ENCODE peak calls at places on chromosome 12, in four cellular contexts. H is progenitor cell of endocrine pancreas, K is right lobe of liver, O is AG09319. E is an unnamed sample.

GRCh38 chr12:102527256-102527720 is 46.9 kb upstream of the IGF1 start:
- DNase-seq in O (no peak), H (no peak), K (no peak), E (no peak)

GRCh38 chr12:43599066-43599465 is 47.1 kb upstream of the ADAMTS20 start:
- DNase-seq in K (no peak), O (no peak), H (no peak), E (no peak)

GRCh38 chr12:55927588-55928502 is at the start of gene PYM1:
- DNase-seq in O (no peak), H (peak), K (peak), E (peak)

GRCh38 chr12:31234955-31235867 is 90.7 kb downstream of the SINHCAF start:
- DNase-seq in H (peak), O (no peak), K (no peak), E (no peak)

GRCh38 chr12:51798507-51798906 is 50.0 kb downstream of the FIGNL2 start:
- DNase-seq in K (no peak), O (no peak), H (no peak), E (no peak)

GRCh38 chr12:16788888-16789790 is 183.2 kb upstream of the LMO3 start:
- DNase-seq in O (no peak), H (no peak), K (no peak), E (no peak)

GRCh38 chr12:104381721-104382480 is 74.8 kb upstream of the CHST11 start:
- DNase-seq in O (peak), K (peak), H (peak), E (peak)

GRCh38 chr12:11869901-11870300 is 200.8 kb upstream of the BCL2L14 start:
- DNase-seq in O (no peak), H (no peak), K (no peak), E (no peak)

GRCh38 chr12:120131116-120131515 is 14.6 kb upstream of the RAB35 start:
- DNase-seq in H (no peak), K (no peak), O (no peak), E (no peak)

GRCh38 chr12:45893240-45893639 is 97.1 kb downstream of the SCAF11 start:
- DNase-seq in O (no peak), H (no peak), K (no peak), E (no peak)

GRCh38 chr12:7395950-7396349 is 48.0 kb downstream of the CD163L1 start:
- DNase-seq in K (no peak), H (no peak), O (no peak), E (no peak)

GRCh38 chr12:93824514-93825500 is 147.6 kb downstream of the CRADD start:
- DNase-seq in H (no peak), K (no peak), O (no peak), E (no peak)

GRCh38 chr12:106081606-106082005 is 57.1 kb downstream of the NUAK1 start:
- DNase-seq in O (no peak), H (no peak), K (no peak), E (no peak)

GRCh38 chr12:119683413-119683812 is 15.5 kb downstream of the PRKAB1 start:
- DNase-seq in H (no peak), O (no peak), K (no peak), E (no peak)

GRCh38 chr12:104152691-104153241 is 14.8 kb upstream of the NFYB start:
- DNase-seq in O (no peak), H (no peak), K (no peak), E (no peak)

GRCh38 chr12:18403182-18403581 is 141.9 kb downstream of the PIK3C2G start:
- DNase-seq in O (no peak), H (no peak), K (no peak), E (no peak)

GRCh38 chr12:77686760-77687159 is 143.9 kb upstream of the NAV3 start:
- DNase-seq in H (no peak), O (no peak), K (no peak), E (no peak)

GRCh38 chr12:83573676-83574075 is 887.0 kb downstream of the TMTC2 start:
- DNase-seq in O (peak), H (no peak), K (no peak), E (no peak)

GRCh38 chr12:108689314-108690190 is 41.8 kb downstream of the CORO1C start:
- DNase-seq in K (peak), H (no peak), O (no peak), E (no peak)

GRCh38 chr12:105946541-105946940 is 192.2 kb downstream of the NUAK1 start:
- DNase-seq in H (no peak), K (no peak), O (no peak), E (no peak)

GRCh38 chr12:62215506-62215905 is 44.7 kb upstream of the USP15 start:
- DNase-seq in H (no peak), O (no peak), K (no peak), E (no peak)

GRCh38 chr12:123973552-123974341 is 732 bp downstream of the ZNF664 start:
- DNase-seq in K (peak), O (no peak), H (peak), E (no peak)

GRCh38 chr12:67091204-67091603 is 178.0 kb upstream of the CAND1 start:
- DNase-seq in O (no peak), H (no peak), K (no peak), E (no peak)

GRCh38 chr12:105983622-105984325 is 155.0 kb downstream of the NUAK1 start:
- DNase-seq in O (no peak), K (no peak), H (no peak), E (no peak)

GRCh38 chr12:15049456-15050153 is 76.8 kb downstream of the PDE6H start:
- DNase-seq in O (no peak), K (no peak), H (no peak), E (no peak)

GRCh38 chr12:32217354-32218310 is 111.0 kb downstream of the BICD1 start:
- DNase-seq in H (no peak), O (peak), K (no peak), E (no peak)

GRCh38 chr12:51788876-51789275 is 59.6 kb downstream of the FIGNL2 start:
- DNase-seq in O (peak), H (no peak), K (no peak), E (no peak)

GRCh38 chr12:27733052-27733656 is 22.5 kb downstream of the MRPS35 start:
- DNase-seq in O (no peak), K (no peak), H (no peak), E (no peak)

GRCh38 chr12:116018282-116018681 is 259.2 kb downstream of the MED13L start:
- DNase-seq in K (no peak), O (no peak), H (no peak), E (no peak)
- TF ChIP-seq CTCF in K (no peak), O (no peak), H (no peak), E (no peak)

GRCh38 chr12:132702640-132703039 is 8.0 kb upstream of the PGAM5 start:
- DNase-seq in H (no peak), K (no peak), O (no peak), E (no peak)
- TF ChIP-seq CTCF in H (no peak), K (no peak), O (no peak), E (no peak)

DNA sequence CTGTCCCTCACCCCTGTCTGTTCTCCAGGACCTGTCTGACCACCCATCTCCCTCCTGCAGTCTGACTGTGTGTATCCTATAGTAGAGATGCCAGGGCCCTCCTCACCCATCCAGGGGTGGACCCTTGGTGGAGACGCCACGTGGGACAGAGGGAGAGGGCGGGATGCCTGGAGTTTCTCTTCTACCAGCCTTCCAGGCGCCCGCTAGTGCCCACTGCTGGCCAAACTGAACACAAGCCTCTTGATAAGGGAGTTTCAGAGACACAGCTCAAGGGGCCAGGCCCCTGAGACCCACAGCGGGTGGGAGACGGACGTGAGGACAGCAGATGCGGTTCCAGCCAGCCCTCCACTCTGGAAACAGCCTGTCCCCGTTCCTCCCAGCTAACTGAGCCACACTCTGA is 147.3 kb downstream of the RBM19 start:
- DNase-seq in H (peak), K (no peak), O (no peak), E (no peak)
- TF ChIP-seq CTCF in H (peak), K (no peak), O (peak), E (peak)

DNA sequence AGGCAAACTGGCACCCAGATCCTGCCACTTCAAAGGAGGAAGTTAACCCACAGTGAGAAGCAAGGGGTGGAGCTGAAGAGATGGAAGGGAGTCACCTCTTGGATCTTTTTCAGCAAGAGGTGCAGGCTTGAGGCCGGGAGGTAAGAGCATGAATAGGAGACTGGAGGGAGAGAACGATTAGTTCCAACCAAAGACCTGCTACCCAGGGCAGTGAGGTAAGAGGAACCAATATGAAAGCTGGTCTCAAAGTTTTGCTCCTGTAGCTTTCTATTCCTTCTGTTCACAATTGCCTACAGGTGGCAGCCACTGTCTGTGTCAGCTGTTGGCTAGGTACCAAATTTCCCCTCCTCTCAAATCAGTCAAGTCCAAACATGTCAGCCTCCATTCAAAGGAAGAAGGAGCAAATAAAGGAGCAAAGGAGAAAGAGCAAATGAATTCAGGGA is 14.9 kb upstream of the TAC3 start:
- DNase-seq in H (no peak), K (no peak), O (no peak), E (no peak)
- TF ChIP-seq CTCF in H (no peak), K (no peak), O (no peak), E (no peak)

GRCh38 chr12:24993756-24994155 is 44.9 kb upstream of the BCAT1 start:
- DNase-seq in K (no peak), H (no peak), O (no peak), E (no peak)

GRCh38 chr12:24996820-24997219 is 47.9 kb upstream of the BCAT1 start:
- DNase-seq in O (no peak), H (no peak), K (no peak), E (no peak)

GRCh38 chr12:24996102-24996797 is 47.3 kb upstream of the BCAT1 start:
- DNase-seq in H (no peak), O (no peak), K (no peak), E (no peak)

GRCh38 chr12:24991209-24992049 is 42.5 kb upstream of the BCAT1 start:
- DNase-seq in O (peak), H (no peak), K (no peak), E (no peak)
- TF ChIP-seq CTCF in O (peak), H (peak), K (peak), E (peak)

GRCh38 chr12:53343978-53344377 is 7.8 kb upstream of the SP7 start:
- DNase-seq in H (no peak), K (no peak), O (no peak), E (no peak)

GRCh38 chr12:53343449-53343848 is 7.3 kb upstream of the SP7 start:
- DNase-seq in H (no peak), O (no peak), K (no peak), E (no peak)

GRCh38 chr12:53344487-53344823 is 8.3 kb upstream of the SP7 start:
- DNase-seq in H (no peak), K (no peak), O (no peak), E (no peak)

GRCh38 chr12:53344824-53345485 is 8.8 kb upstream of the SP7 start:
- DNase-seq in O (no peak), H (peak), K (peak), E (peak)

GRCh38 chr12:53345486-53346195 is 9.5 kb upstream of the SP7 start:
- DNase-seq in O (no peak), H (no peak), K (no peak), E (no peak)
- TF ChIP-seq CTCF in O (no peak), H (no peak), K (no peak), E (peak)

DNA sequence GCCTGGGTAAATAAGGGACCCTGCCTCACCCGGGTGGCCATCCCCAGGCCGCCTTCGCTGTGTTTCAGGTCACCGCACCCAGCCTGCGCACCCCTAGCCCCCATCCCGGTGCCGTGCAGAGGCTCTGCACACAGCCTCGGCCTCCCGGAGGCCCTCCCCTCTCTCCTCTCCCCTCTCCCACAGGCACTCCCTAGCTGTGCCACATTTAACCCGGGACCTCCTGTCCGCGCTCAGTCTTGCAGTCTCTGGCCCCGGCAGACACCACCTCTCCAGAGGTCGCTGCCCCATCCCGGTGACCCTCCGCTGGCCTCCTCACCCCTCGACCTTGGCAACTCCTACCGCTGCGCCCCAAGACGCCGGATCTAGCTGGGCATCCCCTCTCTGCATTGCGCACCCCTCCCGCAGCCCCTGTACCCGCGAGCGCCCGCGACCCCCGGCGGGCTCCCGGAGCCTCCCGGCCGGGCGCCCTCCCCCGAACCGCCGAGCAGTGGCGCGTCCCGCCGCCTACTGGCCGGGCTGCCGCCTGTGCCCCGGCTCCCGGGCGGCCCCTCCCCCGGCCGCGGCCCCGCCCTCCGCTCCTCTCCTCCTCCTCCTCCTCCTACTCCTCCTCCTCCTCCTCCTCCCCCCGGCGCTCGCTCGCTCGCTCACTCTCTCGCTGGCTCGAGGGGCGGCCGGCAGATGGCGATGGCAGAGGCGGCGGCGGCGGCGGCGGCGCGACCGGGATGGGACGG is 120.7 kb downstream of the AACS start:
- DNase-seq in K (peak), O (peak), H (peak), E (peak)
- TF ChIP-seq CTCF in K (peak), O (peak), H (peak), E (peak)

DNA sequence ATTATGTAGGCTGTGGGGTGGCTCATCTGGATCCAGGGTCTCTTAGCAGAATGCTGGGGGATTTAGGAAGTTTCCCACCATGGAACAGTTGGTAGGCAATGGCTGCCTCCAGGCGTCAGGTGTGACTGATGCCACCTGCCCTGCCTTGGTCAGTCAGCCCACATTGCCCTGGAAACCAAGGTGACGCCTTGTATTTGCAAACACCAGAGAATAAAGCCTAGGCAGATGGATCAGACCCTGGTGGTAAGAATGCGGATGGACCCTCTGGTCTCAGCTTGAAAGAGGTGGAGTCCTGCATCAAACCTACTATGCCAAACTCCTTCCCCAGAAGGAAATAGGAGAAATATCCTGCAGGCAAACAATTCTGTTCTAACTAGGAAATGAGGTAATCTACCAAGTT is 38.2 kb downstream of the NCKAP5L start:
- DNase-seq in H (no peak), O (no peak), K (no peak), E (no peak)
- TF ChIP-seq CTCF in H (peak), O (no peak), K (no peak), E (peak)

DNA sequence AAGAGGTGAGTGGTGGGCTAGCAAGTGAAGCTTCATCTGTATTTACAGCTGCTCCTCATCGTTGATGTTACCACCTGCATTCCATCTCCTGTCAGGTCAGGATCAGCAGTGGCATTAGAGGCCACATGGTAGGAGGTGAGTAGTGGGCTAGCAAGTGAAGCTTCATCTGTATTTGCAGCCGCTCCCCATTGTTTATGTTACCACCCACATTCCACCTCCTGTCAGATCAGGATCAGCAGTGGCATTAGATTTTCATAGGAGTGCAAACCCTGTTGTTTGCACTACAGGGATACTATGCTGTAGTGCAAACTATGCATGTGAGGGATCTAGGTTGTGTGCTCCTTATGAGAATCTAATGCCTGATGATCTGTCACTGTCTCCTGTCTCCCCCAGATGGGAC is 519.1 kb downstream of the GLT1D1 start:
- DNase-seq in H (no peak), O (no peak), K (no peak), E (no peak)
- TF ChIP-seq CTCF in H (no peak), O (no peak), K (no peak), E (no peak)